ENCODE peak calls at places on chromosomes 4 and X, in nine cellular contexts. R, B, Q, X, D, T, L, P and H are unnamed samples.

GRCh38 chrX:124240422-124240821 is 92.0 kb upstream of the TEX13D start:
- DNase-seq in Q (no peak), B (no peak), L (no peak), P (no peak), D (no peak), T (no peak), R (no peak), X (no peak), H (no peak)

GRCh38 chrX:47836164-47837072 is at the start of gene ZNF81:
- DNase-seq in B (peak), T (peak), X (peak), R (peak), L (peak), P (peak), D (peak), Q (peak), H (peak)

GRCh38 chr4:105843941-105844340 is 51.3 kb upstream of the NPNT start:
- DNase-seq in P (no peak), L (no peak), X (no peak), Q (no peak), T (no peak), R (no peak), D (no peak), B (no peak), H (no peak)

GRCh38 chrX:30196322-30196721 is 19.0 kb upstream of the MAGEB2 start:
- DNase-seq in Q (peak), L (peak), R (no peak), D (no peak), P (no peak), T (no peak), X (peak), B (no peak), H (peak)

GRCh38 chrX:19343462-19344206 is at the start of gene PDHA1:
- DNase-seq in B (peak), X (peak), Q (peak), R (peak), L (peak), T (peak), D (peak), P (peak), H (peak)

GRCh38 chrX:41737065-41737464 is 13.1 kb downstream of the GPR82 start:
- DNase-seq in R (no peak), T (no peak), Q (no peak), B (no peak), P (no peak), L (no peak), D (no peak), X (peak), H (no peak)

GRCh38 chr4:121594796-121595526 is 101.8 kb downstream of the ANXA5 start:
- DNase-seq in D (no peak), P (no peak), B (no peak), Q (peak), T (peak), X (no peak), L (peak), R (no peak), H (no peak)

GRCh38 chrX:39808471-39808917 is 289.3 kb downstream of the BCOR start:
- DNase-seq in L (peak), T (peak), P (no peak), X (no peak), B (no peak), R (no peak), D (no peak), Q (peak), H (no peak)

GRCh38 chrX:76014321-76014720 is 158.5 kb upstream of the PBDC1 start:
- DNase-seq in P (no peak), T (no peak), D (no peak), X (no peak), L (no peak), B (no peak), Q (no peak), R (no peak), H (no peak)

GRCh38 chr4:15779789-15780188 is 1.7 kb downstream of the CD38 start:
- DNase-seq in X (peak), Q (no peak), D (no peak), B (no peak), R (no peak), L (peak), T (no peak), P (no peak), H (no peak)

GRCh38 chr4:101177146-101177545 is 170.2 kb downstream of the PPP3CA start:
- DNase-seq in B (no peak), P (no peak), D (no peak), X (no peak), L (no peak), T (no peak), R (no peak), Q (no peak), H (no peak)

GRCh38 chr4:8710946-8711345 is 118.4 kb downstream of the CPZ start:
- DNase-seq in D (peak), B (no peak), Q (no peak), X (no peak), L (no peak), R (no peak), T (no peak), P (no peak), H (no peak)

GRCh38 chrX:72273718-72274117 is 3.3 kb downstream of the RPS4X start:
- DNase-seq in B (no peak), P (no peak), R (no peak), L (no peak), X (no peak), T (no peak), D (no peak), Q (no peak), H (no peak)

GRCh38 chr4:169268951-169269781 is 1.6 kb downstream of the SH3RF1 start:
- DNase-seq in T (peak), R (peak), Q (peak), X (no peak), B (no peak), P (no peak), D (no peak), L (peak), H (no peak)

GRCh38 chr4:39505581-39505980 is 21.7 kb downstream of the UGDH start:
- DNase-seq in X (no peak), B (no peak), R (no peak), Q (no peak), D (no peak), T (no peak), L (no peak), P (no peak), H (no peak)

GRCh38 chr4:145812902-145813301 is 125.7 kb downstream of the ZNF827 start:
- DNase-seq in L (peak), D (no peak), X (no peak), T (no peak), P (no peak), Q (peak), B (no peak), R (no peak), H (no peak)

GRCh38 chr4:67918428-67918827 is 34.6 kb upstream of the TMPRSS11D start:
- DNase-seq in Q (no peak), D (no peak), L (no peak), X (no peak), B (no peak), R (no peak), P (no peak), T (no peak), H (peak)

GRCh38 chrX:1589356-1590130 is 1.9 kb upstream of the AKAP17A start:
- DNase-seq in D (peak), B (no peak), X (peak), T (no peak), L (no peak), R (no peak), P (no peak), Q (no peak), H (no peak)

GRCh38 chrX:9141496-9141895 is 107.6 kb upstream of the FAM9B start:
- DNase-seq in T (peak), R (peak), X (no peak), Q (peak), B (no peak), P (no peak), L (peak), D (no peak), H (no peak)

GRCh38 chr4:155809835-155810234 is 51.0 kb downstream of the GUCY1B1 start:
- DNase-seq in P (peak), T (peak), B (peak), X (peak), L (peak), Q (peak), R (peak), D (no peak), H (peak)

GRCh38 chr4:37068580-37068979 is 176.0 kb upstream of the NWD2 start:
- DNase-seq in T (no peak), R (no peak), X (peak), D (no peak), Q (no peak), P (no peak), L (no peak), B (no peak), H (peak)